ENCODE peak calls at places on chromosomes 1 and 21, in five cellular contexts. M, D, I, P and V are unnamed samples.

GRCh38 chr1:54981466-54981865 is 1.0 kb downstream of the TMEM61 start:
- DNase-seq in M (no peak), I (no peak), D (no peak), P (no peak), V (no peak)

GRCh38 chr1:176720835-176721234 is 257.9 kb downstream of the PAPPA2 start:
- DNase-seq in I (no peak), M (no peak), D (no peak), P (no peak), V (no peak)

GRCh38 chr1:43879414-43879813 is 54.2 kb upstream of the ARTN start:
- DNase-seq in P (no peak), D (peak; percentile 77), I (no peak), M (no peak), V (peak; percentile 38)

GRCh38 chr1:18919174-18919905 is 17.0 kb upstream of the ALDH4A1 start:
- DNase-seq in M (no peak), I (no peak), P (no peak), D (no peak), V (no peak)

GRCh38 chr1:5423109-5423508 is 569.1 kb downstream of the NPHP4 start:
- DNase-seq in D (no peak), M (no peak), I (peak; percentile 29), P (peak; percentile 39), V (no peak)

GRCh38 chr1:155207578-155208405 is at the start of gene THBS3:
- DNase-seq in D (peak; percentile 67), I (no peak), M (peak; percentile 56), P (no peak), V (no peak)

GRCh38 chr1:109067883-109068282 is 7.9 kb downstream of the TAF13 start:
- DNase-seq in P (no peak), D (no peak), I (no peak), M (no peak), V (no peak)

GRCh38 chr1:218575856-218576255 is 230.7 kb downstream of the TGFB2 start:
- DNase-seq in P (no peak), M (no peak), D (no peak), I (no peak), V (no peak)

GRCh38 chr1:109792056-109792831 is 28.5 kb upstream of the EPS8L3 start:
- DNase-seq in D (peak; percentile 97), I (no peak), P (no peak), M (peak; percentile 87), V (peak; percentile 62)

GRCh38 chr1:86774305-86775304 is 70.2 kb downstream of the SH3GLB1 start:
- DNase-seq in D (peak; percentile 94), P (peak; percentile 3), M (peak; percentile 74), I (peak; percentile 4), V (peak; percentile 50)

GRCh38 chr21:15993951-15994350 is 264.2 kb downstream of the USP25 start:
- DNase-seq in D (no peak), P (no peak), M (no peak), I (no peak), V (no peak)

GRCh38 chr1:96934282-96934681 is 212.7 kb downstream of the PTBP2 start:
- DNase-seq in D (no peak), M (no peak), P (no peak), I (no peak), V (no peak)

GRCh38 chr1:109490029-109490933 is 3.6 kb upstream of the CYB561D1 start:
- DNase-seq in I (peak; percentile 69), P (peak; percentile 66), M (peak; percentile 63), D (peak; percentile 76), V (no peak)

GRCh38 chr1:16145030-16145987 is 10.6 kb downstream of the EPHA2 start:
- DNase-seq in D (peak; percentile 96), P (no peak), M (peak; percentile 89), I (no peak), V (no peak)

GRCh38 chr1:36342426-36343185 is 19.2 kb upstream of the EVA1B start:
- DNase-seq in M (no peak), P (peak; percentile 53), I (peak; percentile 55), D (peak; percentile 90), V (no peak)

GRCh38 chr1:86823821-86824500 is 90.0 kb downstream of the SELENOF start:
- DNase-seq in I (no peak), M (no peak), D (no peak), P (no peak), V (no peak)

GRCh38 chr1:174036798-174037197 is 14.6 kb upstream of the RC3H1 start:
- DNase-seq in M (no peak), P (no peak), I (no peak), D (no peak), V (no peak)

GRCh38 chr1:9990944-9991343 is 6.1 kb upstream of the RBP7 start:
- DNase-seq in D (no peak), P (no peak), I (no peak), M (peak; percentile 59), V (no peak)

GRCh38 chr1:184743062-184743756 is 11.4 kb downstream of the EDEM3 start:
- DNase-seq in M (no peak), I (no peak), P (no peak), D (no peak), V (no peak)

GRCh38 chr1:181483561-181484291 is 409 bp downstream of the CACNA1E start:
- DNase-seq in D (no peak), P (no peak), I (no peak), M (no peak), V (no peak)

GRCh38 chr1:10001016-10001665 is 4.1 kb downstream of the RBP7 start:
- DNase-seq in P (no peak), I (no peak), M (no peak), D (no peak), V (no peak)

GRCh38 chr1:61334718-61335589 is 252.6 kb downstream of the NFIA start:
- DNase-seq in D (no peak), P (no peak), I (no peak), M (peak; percentile 68), V (no peak)

GRCh38 chr1:7084232-7084894 is 299.1 kb downstream of the CAMTA1 start:
- DNase-seq in D (no peak), I (no peak), P (no peak), M (no peak), V (no peak)

GRCh38 chr1:3631330-3631729 is 6.5 kb downstream of the TPRG1L start:
- DNase-seq in P (no peak), D (no peak), M (no peak), I (no peak), V (no peak)

GRCh38 chr1:26526287-26526686 is 3.3 kb upstream of the RPS6KA1 start:
- DNase-seq in I (no peak), P (no peak), M (no peak), D (no peak), V (no peak)

GRCh38 chr1:169779970-169780369 is 14.7 kb downstream of the METTL18 start:
- DNase-seq in I (no peak), P (no peak), D (peak; percentile 69), M (no peak), V (no peak)

GRCh38 chr1:180178511-180179161 is 24.0 kb downstream of the QSOX1 start:
- DNase-seq in I (peak; percentile 57), D (peak; percentile 62), P (peak; percentile 51), M (peak; percentile 45), V (no peak)

GRCh38 chr1:43763497-43763973 is 56.2 kb downstream of the ST3GAL3 start:
- DNase-seq in D (peak; percentile 90), M (peak; percentile 74), P (peak; percentile 3), I (peak; percentile 31), V (peak; percentile 58)